ENCODE peak calls at places on chromosome X, in eight cellular contexts. P is mammary epithelial cell, Q is hepatocyte, J is neural progenitor cell, O is GM23248, U is astrocyte, C is PC-3, W is HepG2. H is an unnamed sample.
A peak's percentile ranks its signal among the peaks of the same experiment; 100 is the strongest.

GRCh38 chrX:16061296-16061695 is 62.1 kb upstream of the GRPR start:
- DNase-seq in P (peak; percentile 9), Q (no peak), J (no peak), O (peak; percentile 1), U (no peak), C (no peak), W (no peak), H (peak; percentile 13)

GRCh38 chrX:104270916-104271512 is 16.3 kb upstream of the ESX1 start:
- DNase-seq in P (peak; percentile 53), Q (peak; percentile 38), J (peak; percentile 65), O (peak; percentile 55), U (peak; percentile 4), C (peak; percentile 82), W (peak; percentile 1), H (peak; percentile 63)

GRCh38 chrX:78979789-78980464 is 34.7 kb downstream of the P2RY10 start:
- DNase-seq in P (no peak), Q (no peak), J (no peak), O (peak; percentile 0), U (no peak), C (peak; percentile 28), W (no peak), H (no peak)

GRCh38 chrX:27591938-27592337 is 1.8 kb downstream of the DCAF8L2 start:
- DNase-seq in P (no peak), Q (no peak), J (peak; percentile 5), O (no peak), U (no peak), C (no peak), W (no peak), H (no peak)

GRCh38 chrX:147550217-147550616 is 361.5 kb upstream of the FMR1 start:
- DNase-seq in P (no peak), Q (peak; percentile 36), J (peak; percentile 50), O (peak; percentile 3), U (no peak), C (peak; percentile 11), W (peak; percentile 1), H (peak; percentile 24)

GRCh38 chrX:136061302-136061701 is 76.1 kb downstream of the SLC9A6 start:
- DNase-seq in P (no peak), Q (no peak), J (no peak), O (no peak), U (no peak), C (no peak), W (no peak), H (no peak)

GRCh38 chrX:153556767-153557166 is 39.3 kb downstream of the ATP2B3 start:
- DNase-seq in P (no peak), Q (no peak), J (no peak), O (no peak), U (no peak), C (no peak), W (no peak), H (no peak)

GRCh38 chrX:150834695-150835094 is 63.8 kb downstream of the CD99L2 start:
- DNase-seq in P (no peak), Q (no peak), J (no peak), O (no peak), U (no peak), C (no peak), W (no peak), H (no peak)

GRCh38 chrX:10178866-10179463 is 22.2 kb downstream of the CLCN4 start:
- DNase-seq in P (no peak), Q (no peak), J (no peak), O (no peak), U (no peak), C (no peak), W (no peak), H (no peak)

GRCh38 chrX:123859409-123859827 is 435 bp upstream of the XIAP start:
- DNase-seq in P (no peak), Q (no peak), J (no peak), O (no peak), U (no peak), C (peak; percentile 72), W (no peak), H (peak; percentile 73)

GRCh38 chrX:146481735-146482134 is 327.8 kb upstream of the CXorf51B start:
- DNase-seq in P (no peak), Q (no peak), J (peak; percentile 3), O (no peak), U (no peak), C (no peak), W (no peak), H (no peak)

GRCh38 chrX:10235851-10236250 is 79.1 kb downstream of the CLCN4 start:
- DNase-seq in P (no peak), Q (no peak), J (no peak), O (peak; percentile 75), U (peak; percentile 90), C (no peak), W (peak; percentile 3), H (no peak)

GRCh38 chrX:153378607-153379006 is 22.5 kb downstream of the PNMA6E start:
- DNase-seq in P (no peak), Q (no peak), J (no peak), O (no peak), U (no peak), C (no peak), W (no peak), H (no peak)

GRCh38 chrX:9318213-9318612 is 146.6 kb upstream of the TBL1X start:
- DNase-seq in P (no peak), Q (no peak), J (no peak), O (no peak), U (no peak), C (peak; percentile 35), W (no peak), H (no peak)

GRCh38 chrX:85111347-85111746 is 107.7 kb downstream of the APOOL start:
- DNase-seq in P (no peak), Q (peak; percentile 27), J (no peak), O (peak; percentile 31), U (no peak), C (peak; percentile 32), W (no peak), H (peak; percentile 19)

GRCh38 chrX:115591420-115591819 is 30.4 kb downstream of the PLS3 start:
- DNase-seq in P (peak; percentile 55), Q (no peak), J (no peak), O (no peak), U (no peak), C (no peak), W (no peak), H (no peak)

GRCh38 chrX:88886908-88887307 is 139.9 kb downstream of the CPXCR1 start:
- DNase-seq in P (no peak), Q (peak; percentile 15), J (no peak), O (no peak), U (no peak), C (peak; percentile 4), W (peak; percentile 68), H (no peak)

DNA sequence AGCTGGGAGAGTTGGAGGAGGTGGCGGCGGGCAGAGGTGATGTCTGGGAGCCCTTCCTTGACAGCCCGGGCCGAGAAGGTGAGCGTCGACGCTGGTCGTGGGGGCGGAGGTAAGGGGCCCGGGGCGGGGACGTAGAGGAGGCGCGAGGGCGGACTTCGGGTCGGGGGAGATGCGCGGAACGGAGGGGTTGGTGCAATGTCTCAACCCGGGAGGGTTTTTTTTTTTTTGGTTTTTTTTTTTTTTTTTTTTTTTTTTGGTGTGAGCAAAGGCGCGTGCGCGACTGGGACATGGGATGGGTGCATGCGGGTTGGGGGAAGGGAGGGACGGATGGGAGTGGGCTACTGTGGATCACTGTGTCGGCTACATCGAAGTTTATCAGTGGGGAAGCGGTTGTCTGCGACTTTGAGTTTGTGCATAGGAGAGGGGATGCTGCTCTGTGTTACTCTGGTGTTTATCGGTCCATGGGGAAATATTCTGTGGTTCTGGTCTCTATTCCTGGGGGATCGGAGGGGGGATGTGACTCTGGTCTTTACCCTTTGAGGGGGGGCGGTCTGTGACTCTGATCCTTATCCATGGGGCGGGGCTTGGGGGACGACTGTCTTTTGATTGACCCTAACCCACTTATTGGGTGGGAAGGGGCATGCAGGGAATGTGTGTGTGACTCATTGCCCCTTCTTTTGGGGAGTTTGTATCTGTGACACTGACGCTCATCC is 543 bp downstream of the RBM10 start:
- DNase-seq in P (no peak), Q (no peak), J (no peak), O (peak; percentile 57), U (no peak), C (no peak), W (no peak), H (peak; percentile 34)
- TF ChIP-seq EZH2 in P (no peak), Q (no peak), J (no peak), O (no peak), U (no peak), C (no peak), W (no peak), H (no peak)

GRCh38 chrX:69507500-69507789 is 3.3 kb downstream of the NALF2 start:
- DNase-seq in P (no peak), Q (no peak), J (no peak), O (no peak), U (no peak), C (no peak), W (no peak), H (no peak)

GRCh38 chrX:69508610-69509009 is 4.5 kb downstream of the NALF2 start:
- DNase-seq in P (no peak), Q (no peak), J (no peak), O (no peak), U (no peak), C (no peak), W (no peak), H (no peak)

GRCh38 chrX:69506617-69507499 is 2.7 kb downstream of the NALF2 start:
- DNase-seq in P (no peak), Q (no peak), J (no peak), O (peak; percentile 29), U (no peak), C (no peak), W (no peak), H (no peak)

GRCh38 chrX:69510914-69511513 is 6.9 kb downstream of the NALF2 start:
- DNase-seq in P (no peak), Q (no peak), J (no peak), O (no peak), U (no peak), C (no peak), W (no peak), H (no peak)

DNA sequence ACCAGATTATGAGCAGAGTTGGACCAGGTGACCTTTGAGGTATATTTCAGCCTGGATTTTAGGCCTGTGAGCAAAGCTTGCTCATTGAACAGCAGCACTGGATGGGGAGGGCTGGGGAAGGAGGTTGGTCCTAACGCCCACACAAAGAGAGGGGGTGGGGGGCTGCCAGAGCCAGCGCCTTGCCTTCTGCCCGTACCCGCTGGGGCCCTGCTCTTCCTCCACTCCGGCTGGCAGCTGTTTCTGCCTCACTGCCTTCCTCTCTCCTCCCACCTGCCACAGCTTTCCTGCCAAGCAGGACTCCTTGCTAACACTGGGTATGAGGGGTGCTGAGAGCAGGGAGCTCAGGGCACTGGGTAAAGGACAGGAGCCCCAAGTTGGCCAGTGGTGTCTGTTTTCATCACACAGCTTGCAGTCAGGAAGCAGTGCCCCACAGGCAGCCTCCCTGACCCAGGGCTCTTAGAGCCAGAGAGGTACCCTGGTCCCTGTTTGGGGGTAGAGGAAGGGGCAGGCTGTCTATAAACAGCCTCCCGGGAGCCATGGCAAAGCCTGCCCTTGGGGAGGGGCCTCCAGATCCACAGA is 6.1 kb downstream of the NALF2 start:
- DNase-seq in P (no peak), Q (no peak), J (no peak), O (no peak), U (no peak), C (no peak), W (no peak), H (no peak)
- H3K27ac ChIP-seq in P (no peak overlapping the region), Q (no peak overlapping the region), J (no peak overlapping the region), O (no peak overlapping the region), U (no peak overlapping the region), C (no peak overlapping the region), W (no peak overlapping the region), H (no peak overlapping the region)

GRCh38 chrX:139194571-139195280 is 335.8 kb upstream of the F9 start:
- DNase-seq in P (peak; percentile 37), Q (peak; percentile 44), J (peak; percentile 44), O (peak; percentile 73), U (peak; percentile 24), C (peak; percentile 59), W (no peak), H (no peak)
- TF ChIP-seq EZH2 in P (no peak), Q (no peak), J (peak; percentile 71), O (no peak), U (no peak), C (no peak), W (no peak), H (no peak)

GRCh38 chrX:53135581-53135980 is 41.6 kb downstream of the KANTR start:
- DNase-seq in P (no peak), Q (no peak), J (no peak), O (no peak), U (no peak), C (no peak), W (no peak), H (no peak)
- H3K27ac ChIP-seq in P (no peak overlapping the region), Q (no peak overlapping the region), J (no peak overlapping the region), O (no peak overlapping the region), U (no peak overlapping the region), C (no peak overlapping the region), W (no peak overlapping the region), H (no peak overlapping the region)